ENCODE peak calls at places on chromosomes 12 and 14, in six cellular contexts. U is osteoblast; Z is A673; B is CD8-positive, alpha-beta T cell; C is MM.1S; Y is pancreas. K is an unnamed sample. For H3K4me1, the result is how much of the 10 kb centered on the place peaks cover.

GRCh38 chr14:61516125-61516740 is 179.1 kb upstream of the HIF1A start:
- DNase-seq in U (no peak), C (no peak), B (no peak), Z (no peak), Y (no peak), K (no peak)

GRCh38 chr14:22105643-22106042 is 432.0 kb upstream of the OR4E1 start:
- DNase-seq in B (no peak), Y (no peak), C (no peak), Z (no peak), U (no peak), K (no peak)

GRCh38 chr12:24198070-24198469 is 248.6 kb upstream of the SOX5 start:
- DNase-seq in Y (no peak), U (no peak), B (no peak), Z (no peak), C (no peak), K (no peak)

GRCh38 chr14:51668870-51669269 is 17.2 kb downstream of the FRMD6 start:
- DNase-seq in Y (no peak), Z (no peak), U (no peak), B (no peak), C (no peak), K (no peak)

GRCh38 chr12:124687695-124688301 is 120.4 kb upstream of the NCOR2 start:
- DNase-seq in Z (peak), B (peak), Y (no peak), C (no peak), U (peak), K (no peak)

GRCh38 chr12:86735851-86736250 is 479.7 kb upstream of the MGAT4C start:
- DNase-seq in Y (no peak), B (no peak), U (no peak), C (no peak), Z (no peak), K (no peak)

GRCh38 chr14:24437736-24438067 is 4.9 kb downstream of the SDR39U1 start:
- DNase-seq in Z (no peak), B (no peak), C (no peak), U (no peak), Y (no peak), K (no peak)

GRCh38 chr12:51401900-51402299 is 10.7 kb upstream of the GALNT6 start:
- DNase-seq in B (no peak), C (no peak), U (peak), Y (no peak), Z (no peak), K (no peak)

GRCh38 chr14:50763386-50764007 is 67.5 kb downstream of the NIN start:
- DNase-seq in C (no peak), U (peak), B (no peak), Y (peak), Z (no peak), K (no peak)

GRCh38 chr12:58254463-58254862 is 313.1 kb downstream of the ATP23 start:
- DNase-seq in Z (no peak), B (no peak), U (no peak), C (no peak), Y (no peak), K (no peak)

GRCh38 chr12:68633614-68634558 is 23.2 kb downstream of the RAP1B start:
- DNase-seq in Z (no peak), Y (no peak), B (no peak), U (no peak), C (no peak), K (no peak)

GRCh38 chr12:19158909-19159308 is 29.4 kb downstream of the PLEKHA5 start:
- DNase-seq in B (no peak), Y (no peak), U (no peak), C (no peak), Z (peak), K (no peak)

GRCh38 chr12:122528582-122528981 is 1.5 kb downstream of the KNTC1 start:
- DNase-seq in Y (no peak), Z (no peak), U (no peak), B (no peak), C (no peak), K (no peak)

GRCh38 chr12:10747730-10748129 is 24.6 kb upstream of the YBX3 start:
- DNase-seq in Z (no peak), C (no peak), U (no peak), Y (no peak), B (no peak), K (no peak)

GRCh38 chr12:10750385-10750727 is 27.2 kb upstream of the YBX3 start:
- DNase-seq in Z (no peak), Y (no peak), U (no peak), B (no peak), C (no peak), K (no peak)

GRCh38 chr12:10753066-10753465 is 29.9 kb upstream of the YBX3 start:
- DNase-seq in C (no peak), B (no peak), Z (no peak), U (no peak), Y (no peak), K (no peak)

DNA sequence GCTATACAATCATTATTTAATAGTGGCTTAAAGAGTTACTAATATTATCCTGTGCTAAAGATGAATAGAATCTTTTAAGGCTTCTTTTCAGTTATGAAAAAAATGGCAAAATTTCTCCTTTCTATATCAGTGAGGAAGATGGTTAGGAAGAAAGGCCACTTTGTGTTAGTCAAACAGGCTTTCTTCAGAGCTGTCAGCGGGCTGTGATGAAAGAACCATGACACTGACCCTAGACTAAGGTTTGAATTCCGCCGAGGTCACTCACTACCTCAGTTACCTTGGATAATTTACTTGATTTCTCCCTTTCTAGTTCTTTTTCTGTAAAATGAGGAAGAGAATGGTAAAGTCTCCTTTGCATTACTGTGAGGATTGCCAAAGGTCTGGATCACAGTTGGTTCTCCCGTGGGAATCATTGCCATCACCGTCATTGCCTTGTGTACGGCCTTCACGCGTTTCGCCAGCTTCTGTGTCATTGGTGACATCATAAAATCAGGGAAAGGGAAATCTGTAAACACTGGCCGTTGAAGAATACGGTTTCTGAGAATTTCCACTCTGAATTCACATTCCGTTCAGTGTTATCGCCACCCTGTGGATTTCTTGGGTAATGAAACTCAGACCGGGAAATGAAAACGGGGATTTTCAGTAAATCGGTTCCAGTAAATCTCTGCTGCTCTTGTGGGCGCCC is 26.7 kb upstream of the YBX3 start:
- DNase-seq in U (peak), B (peak), C (peak), Z (peak), Y (peak), K (peak)
- TF ChIP-seq CTCF in U (peak), B (peak), C (peak), Z (peak), Y (peak), K (peak)

GRCh38 chr14:68341765-68342212 is 451.1 kb downstream of the ZFP36L1 start:
- DNase-seq in Z (peak), Y (no peak), C (peak), B (no peak), U (no peak), K (no peak)

GRCh38 chr14:68342216-68342615 is 450.7 kb downstream of the ZFP36L1 start:
- DNase-seq in B (no peak), U (no peak), C (no peak), Z (no peak), Y (no peak), K (no peak)

GRCh38 chr14:68343534-68344093 is 449.3 kb downstream of the ZFP36L1 start:
- DNase-seq in Y (no peak), U (no peak), B (no peak), C (no peak), Z (no peak), K (no peak)

GRCh38 chr14:68337279-68337678 is 455.6 kb downstream of the ZFP36L1 start:
- DNase-seq in Z (no peak), B (no peak), U (no peak), Y (no peak), C (peak), K (no peak)

DNA sequence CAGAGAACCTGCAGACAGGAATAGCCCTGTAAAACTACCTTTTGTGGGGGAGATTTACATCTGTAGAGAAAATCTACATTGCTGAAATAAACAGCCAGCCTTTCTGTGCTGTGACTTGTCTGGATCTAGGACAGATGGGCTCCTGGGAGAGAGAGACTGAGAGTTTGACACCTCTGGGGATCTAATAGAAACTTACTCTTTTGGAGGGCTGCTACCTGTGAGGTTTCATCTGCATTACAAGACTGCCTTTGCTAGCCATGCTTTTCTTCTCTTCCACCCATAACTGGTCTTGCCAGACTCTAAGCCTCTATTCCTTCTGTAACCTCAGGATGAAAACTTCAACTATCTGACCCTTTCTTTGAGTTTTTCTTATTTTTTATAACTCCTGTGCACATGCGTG is 452.6 kb downstream of the ZFP36L1 start:
- DNase-seq in Y (no peak), B (no peak), C (no peak), U (no peak), Z (no peak), K (no peak)
- H3K4me1 ChIP-seq in Y (under half), B (under half), C (under half), U (under half), Z (under half), K (under half)

DNA sequence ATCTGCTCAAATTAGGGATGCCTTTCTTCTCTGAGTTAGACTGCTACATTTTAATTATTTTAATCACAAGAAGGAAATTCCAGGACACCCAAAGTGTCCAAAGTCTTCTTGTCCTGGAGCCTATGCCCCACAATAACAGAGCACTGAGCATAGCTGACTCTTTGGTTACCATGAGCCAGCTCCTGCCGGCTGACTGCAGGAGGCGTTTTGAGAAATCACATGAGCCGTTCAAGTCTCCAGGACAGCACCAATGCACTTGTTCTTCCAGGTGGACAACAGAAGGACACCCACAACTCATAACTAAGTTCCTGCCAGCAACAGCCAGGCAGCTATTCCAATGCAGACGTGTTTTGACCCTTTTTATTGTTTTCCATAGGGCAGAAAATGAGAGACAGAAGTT is 46.0 kb upstream of the SRSF5 start:
- DNase-seq in U (no peak), Y (no peak), C (no peak), B (no peak), Z (no peak), K (no peak)
- TF ChIP-seq CTCF in U (no peak), Y (no peak), C (no peak), B (no peak), Z (no peak), K (no peak)

GRCh38 chr14:91398192-91398591 is 19.4 kb downstream of the CCDC88C start:
- DNase-seq in B (no peak), Y (no peak), Z (no peak), C (no peak), U (peak), K (no peak)

GRCh38 chr14:91395466-91395865 is 22.2 kb downstream of the CCDC88C start:
- DNase-seq in Z (no peak), Y (no peak), C (no peak), U (no peak), B (no peak), K (no peak)

GRCh38 chr14:91398707-91399106 is 18.9 kb downstream of the CCDC88C start:
- DNase-seq in U (peak), C (peak), B (no peak), Y (no peak), Z (no peak), K (no peak)

GRCh38 chr14:91395998-91396660 is 21.5 kb downstream of the CCDC88C start:
- DNase-seq in Y (no peak), U (peak), C (no peak), B (no peak), Z (no peak), K (no peak)

GRCh38 chr14:91396959-91397815 is 20.4 kb downstream of the CCDC88C start:
- DNase-seq in B (peak), U (peak), C (peak), Y (peak), Z (no peak), K (no peak)
- H3K4me1 ChIP-seq in B (half or more), U (under half), C (half or more), Y (half or more), Z (under half), K (under half)

GRCh38 chr14:64649383-64649998 is 54.7 kb upstream of the PLEKHG3 start:
- DNase-seq in Z (peak), Y (no peak), C (no peak), U (no peak), B (no peak), K (no peak)
- TF ChIP-seq CTCF in Z (no peak), Y (no peak), C (no peak), U (no peak), B (no peak), K (no peak)

GRCh38 chr12:131527736-131528135 is 183.2 kb upstream of the SFSWAP start:
- DNase-seq in Y (no peak), C (no peak), Z (no peak), U (no peak), B (peak), K (no peak)
- H3K4me1 ChIP-seq in Y (under half), C (under half), Z (under half), U (under half), B (under half), K (under half)

GRCh38 chr14:91252901-91253794 is 8.6 kb upstream of the GPR68 start:
- DNase-seq in Z (no peak), Y (peak), C (no peak), B (peak), U (no peak), K (no peak)
- TF ChIP-seq CTCF in Z (peak), Y (no peak), C (no peak), B (no peak), U (no peak), K (peak)